ENCODE peak calls at places on chromosome 12, in nine cellular contexts. E, O, M, S, C, Q, H, B and Z are unnamed samples. For H3K4me1, the result is how much of the 10 kb centered on the place peaks cover.

GRCh38 chr12:115774148-115774905 is 503.2 kb downstream of the MED13L start:
- DNase-seq in E (no peak), O (peak), M (no peak), S (no peak), C (no peak), Q (no peak), H (no peak), B (no peak), Z (no peak)

GRCh38 chr12:124480469-124481256 is 86.7 kb downstream of the NCOR2 start:
- DNase-seq in E (peak), O (peak), M (no peak), S (no peak), C (peak), Q (peak), H (peak), B (no peak), Z (peak)

GRCh38 chr12:81573228-81573627 is 185.9 kb downstream of the PPFIA2 start:
- DNase-seq in E (peak), O (no peak), M (no peak), S (no peak), C (no peak), Q (no peak), H (no peak), B (no peak), Z (no peak)

GRCh38 chr12:122203968-122204828 is 689 bp downstream of the B3GNT4 start:
- DNase-seq in E (no peak), O (no peak), M (no peak), S (no peak), C (no peak), Q (no peak), H (no peak), B (no peak), Z (peak)

GRCh38 chr12:19529933-19530630 is 90.8 kb downstream of the AEBP2 start:
- DNase-seq in E (peak), O (no peak), M (no peak), S (no peak), C (no peak), Q (no peak), H (no peak), B (no peak), Z (no peak)

GRCh38 chr12:57722716-57723629 is 15.6 kb downstream of the AGAP2 start:
- DNase-seq in E (no peak), O (no peak), M (no peak), S (no peak), C (no peak), Q (no peak), H (no peak), B (no peak), Z (no peak)

GRCh38 chr12:29396774-29397173 is 15.8 kb upstream of the ERGIC2 start:
- DNase-seq in E (peak), O (no peak), M (no peak), S (no peak), C (no peak), Q (peak), H (no peak), B (no peak), Z (no peak)

GRCh38 chr12:106767954-106768501 is 6.5 kb upstream of the RIC8B start:
- DNase-seq in E (no peak), O (no peak), M (no peak), S (peak), C (no peak), Q (no peak), H (no peak), B (no peak), Z (no peak)

GRCh38 chr12:13164271-13164670 is 32.3 kb upstream of the EMP1 start:
- DNase-seq in E (no peak), O (no peak), M (no peak), S (no peak), C (no peak), Q (peak), H (no peak), B (no peak), Z (no peak)

GRCh38 chr12:111056618-111057521 is 136.5 kb upstream of the MYL2 start:
- DNase-seq in E (no peak), O (no peak), M (peak), S (no peak), C (no peak), Q (no peak), H (peak), B (no peak), Z (no peak)

GRCh38 chr12:94089891-94090290 is 58.5 kb upstream of the PLXNC1 start:
- DNase-seq in E (peak), O (no peak), M (no peak), S (no peak), C (no peak), Q (no peak), H (no peak), B (no peak), Z (no peak)

GRCh38 chr12:113135178-113136127 is at the start of gene RASAL1:
- DNase-seq in E (no peak), O (peak), M (peak), S (peak), C (peak), Q (peak), H (peak), B (no peak), Z (no peak)

GRCh38 chr12:95462081-95462480 is 11.9 kb upstream of the METAP2 start:
- DNase-seq in E (no peak), O (no peak), M (no peak), S (no peak), C (no peak), Q (no peak), H (no peak), B (no peak), Z (no peak)

GRCh38 chr12:29547151-29547561 is 49.7 kb upstream of the OVCH1 start:
- DNase-seq in E (peak), O (no peak), M (no peak), S (no peak), C (no peak), Q (no peak), H (no peak), B (no peak), Z (no peak)

GRCh38 chr12:51970904-51971646 is 19.6 kb downstream of the ACVR1B start:
- DNase-seq in E (peak), O (no peak), M (peak), S (peak), C (peak), Q (peak), H (peak), B (no peak), Z (no peak)

GRCh38 chr12:66409195-66409871 is 107.0 kb downstream of the HELB start:
- DNase-seq in E (peak), O (peak), M (peak), S (peak), C (peak), Q (peak), H (no peak), B (no peak), Z (no peak)

GRCh38 chr12:11542599-11542998 is 106.9 kb upstream of the ETV6 start:
- DNase-seq in E (no peak), O (no peak), M (no peak), S (no peak), C (no peak), Q (no peak), H (no peak), B (no peak), Z (no peak)

DNA sequence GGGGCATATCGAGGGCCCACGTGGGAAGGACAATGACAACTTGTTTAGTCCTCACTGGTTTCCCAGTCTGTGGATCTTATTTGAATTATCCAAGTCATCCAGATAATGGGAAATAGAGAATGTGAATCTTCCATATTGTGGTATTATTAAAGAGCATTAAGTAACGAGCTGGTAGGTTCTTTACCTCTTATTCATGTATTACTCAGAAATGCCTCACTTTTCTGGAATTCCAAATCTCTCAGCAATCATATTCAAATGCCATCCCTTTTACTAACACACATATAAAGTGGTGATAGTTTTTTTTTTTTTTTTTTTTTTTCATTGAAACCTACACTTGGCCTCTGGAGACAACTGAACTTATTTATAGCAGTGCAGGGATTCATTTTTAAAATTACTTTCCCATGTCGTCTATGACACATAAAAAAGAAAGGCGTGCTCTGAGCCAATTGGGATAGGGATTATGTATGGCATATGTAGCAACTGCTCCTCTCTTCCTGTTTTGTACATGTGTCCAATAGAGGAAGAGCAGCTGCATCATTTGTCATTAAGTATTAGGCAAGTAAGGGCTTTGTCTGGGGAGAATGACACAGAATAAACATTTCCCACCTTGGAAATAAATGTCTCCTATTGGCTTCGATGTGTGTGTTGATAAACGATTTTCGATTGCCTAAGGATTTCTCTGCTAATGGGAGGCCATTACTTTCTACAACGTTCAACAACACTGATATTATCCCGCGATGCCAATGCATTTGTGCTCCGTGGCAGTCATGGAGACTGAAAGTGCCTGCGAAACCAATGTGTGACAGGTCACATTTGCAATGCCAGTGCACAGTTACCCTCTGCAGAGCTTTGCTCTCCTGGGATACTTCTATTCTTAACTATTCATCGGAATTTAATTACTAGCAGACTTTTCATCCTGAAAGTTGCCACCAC is 78.6 kb upstream of the IFNG-AS1 start:
- DNase-seq in E (peak), O (no peak), M (no peak), S (no peak), C (no peak), Q (peak), H (no peak), B (no peak), Z (no peak)
- H3K27ac ChIP-seq in E (peak), O (no peak), M (no peak), S (no peak), C (no peak), Q (peak), H (no peak), B (no peak), Z (no peak)

GRCh38 chr12:47735649-47736048 is 10.4 kb upstream of the ENDOU start:
- DNase-seq in E (no peak), O (no peak), M (no peak), S (no peak), C (no peak), Q (no peak), H (no peak), B (no peak), Z (no peak)

GRCh38 chr12:47737936-47738335 is 12.6 kb upstream of the ENDOU start:
- DNase-seq in E (no peak), O (no peak), M (no peak), S (no peak), C (no peak), Q (no peak), H (no peak), B (no peak), Z (no peak)

GRCh38 chr12:47734725-47735480 is 9.6 kb upstream of the ENDOU start:
- DNase-seq in E (no peak), O (no peak), M (no peak), S (peak), C (no peak), Q (no peak), H (no peak), B (no peak), Z (no peak)

GRCh38 chr12:47736216-47736615 is 10.9 kb upstream of the ENDOU start:
- DNase-seq in E (no peak), O (no peak), M (no peak), S (no peak), C (no peak), Q (no peak), H (no peak), B (no peak), Z (no peak)

DNA sequence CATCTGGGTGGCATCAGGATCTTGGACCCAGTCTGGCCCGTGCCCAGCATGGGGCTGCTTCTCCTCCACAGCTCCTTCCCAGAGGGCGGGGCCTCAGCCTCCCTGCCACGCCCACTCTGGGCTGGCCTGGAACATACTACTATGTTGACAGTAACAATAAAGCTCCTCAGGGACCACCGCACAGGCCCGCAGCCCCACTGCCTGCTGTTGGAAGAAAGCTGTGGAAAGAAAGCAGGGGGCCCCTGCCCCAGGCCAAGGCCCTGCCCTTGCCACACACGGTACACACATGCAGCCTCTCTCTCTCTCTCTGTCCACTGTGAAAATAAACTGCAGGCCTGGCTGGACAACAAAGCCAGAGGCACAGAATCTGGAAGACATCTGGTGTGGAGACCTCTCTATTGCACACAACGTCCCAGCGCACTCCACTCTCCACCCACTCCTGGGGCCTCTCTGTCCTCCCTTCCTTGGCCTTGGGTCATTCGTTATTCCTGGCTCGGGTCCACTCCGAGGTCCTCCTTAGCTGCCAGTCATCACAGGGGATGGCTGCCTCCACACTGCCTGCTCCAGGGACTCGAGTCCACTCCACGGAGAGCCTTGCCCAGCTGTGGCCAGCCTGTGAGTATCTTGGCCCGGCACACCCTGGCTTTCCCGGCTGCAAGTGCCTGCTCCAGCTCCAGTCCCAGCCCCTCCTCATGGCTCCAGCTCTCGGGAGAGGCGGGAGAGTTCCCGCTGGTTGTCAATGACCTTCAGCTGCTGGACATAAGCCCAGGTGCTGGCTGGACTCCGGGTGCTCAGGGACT is 11.8 kb upstream of the ENDOU start:
- DNase-seq in E (peak), O (peak), M (no peak), S (peak), C (no peak), Q (no peak), H (no peak), B (peak), Z (no peak)
- H3K4me1 ChIP-seq in E (under half), O (under half), M (under half), S (under half), C (under half), Q (under half), H (under half), B (under half), Z (under half)

GRCh38 chr12:109539508-109539907 is 33.8 kb downstream of the MMAB start:
- DNase-seq in E (peak), O (no peak), M (no peak), S (no peak), C (no peak), Q (no peak), H (no peak), B (no peak), Z (no peak)
- H3K27ac ChIP-seq in E (no peak), O (no peak), M (no peak), S (no peak), C (no peak), Q (no peak), H (no peak), B (no peak), Z (no peak)

DNA sequence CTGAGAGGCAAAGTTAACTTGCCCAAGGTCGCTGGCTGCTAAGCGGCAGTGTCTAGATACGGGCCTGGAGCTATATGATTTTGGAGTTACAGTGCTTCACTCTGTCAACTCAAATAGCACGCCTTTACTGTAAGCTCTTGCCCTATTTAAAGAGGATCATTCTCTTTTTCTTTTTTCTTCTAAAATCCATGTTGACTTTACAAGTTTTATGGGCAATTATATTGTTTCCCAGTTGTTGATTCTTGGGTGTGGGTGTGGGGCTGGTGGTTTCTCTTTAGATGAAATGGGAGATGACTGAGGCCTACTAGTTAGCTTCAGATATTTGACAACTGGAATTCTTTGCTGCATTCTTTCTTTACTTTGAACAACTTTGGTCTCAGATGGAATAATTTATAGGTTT is 70.7 kb downstream of the C12orf75 start:
- DNase-seq in E (no peak), O (peak), M (no peak), S (no peak), C (no peak), Q (no peak), H (no peak), B (no peak), Z (no peak)
- H3K4me1 ChIP-seq in E (under half), O (under half), M (under half), S (under half), C (under half), Q (under half), H (under half), B (under half), Z (under half)

GRCh38 chr12:43638786-43639185 is 86.8 kb upstream of the ADAMTS20 start:
- DNase-seq in E (no peak), O (no peak), M (no peak), S (no peak), C (no peak), Q (peak), H (no peak), B (no peak), Z (no peak)
- H3K27ac ChIP-seq in E (no peak), O (no peak), M (no peak), S (no peak), C (no peak), Q (no peak), H (no peak), B (no peak), Z (no peak)

GRCh38 chr12:132498931-132499330 is 9.0 kb downstream of the FBRSL1 start:
- DNase-seq in E (no peak), O (no peak), M (no peak), S (no peak), C (no peak), Q (no peak), H (no peak), B (no peak), Z (no peak)
- H3K4me1 ChIP-seq in E (under half), O (under half), M (half or more), S (under half), C (under half), Q (under half), H (half or more), B (under half), Z (under half)

DNA sequence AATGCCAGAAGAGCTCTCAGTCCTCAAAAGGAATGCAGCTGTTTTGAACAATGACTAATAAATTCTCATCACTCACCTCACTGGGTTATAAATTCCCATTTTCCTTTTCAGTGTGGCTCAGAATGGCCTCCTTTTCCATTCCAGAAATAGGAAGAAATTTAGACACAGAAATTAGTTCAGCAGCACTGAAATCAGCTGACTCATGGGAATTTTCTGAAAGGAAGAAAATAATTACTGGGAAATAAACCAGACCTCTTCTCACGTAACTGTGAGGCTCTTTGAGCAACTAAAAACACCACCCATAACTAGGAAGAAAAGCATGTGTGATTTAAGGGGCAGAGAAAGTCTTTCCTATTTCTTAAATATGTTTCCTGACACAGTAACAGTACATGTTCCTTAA is 23.8 kb downstream of the CD163 start:
- DNase-seq in E (no peak), O (no peak), M (no peak), S (no peak), C (no peak), Q (no peak), H (no peak), B (no peak), Z (no peak)
- H3K27ac ChIP-seq in E (no peak), O (no peak), M (no peak), S (no peak), C (no peak), Q (no peak), H (no peak), B (no peak), Z (no peak)